ENCODE peak calls at places on chromosomes 4 and X, in six cellular contexts. H is PC-9, A is stomach, J is cardiac muscle cell, X is small intestine, R is Caco-2. P is an unnamed sample.

GRCh38 chr4:74267998-74268606 is 40.2 kb upstream of the EPGN start:
- DNase-seq in H (no peak), A (no peak), J (peak; percentile 76), X (no peak), R (no peak), P (no peak)

GRCh38 chrX:16320765-16321355 is 153.6 kb downstream of the MAGEB17 start:
- DNase-seq in H (no peak), A (no peak), J (no peak), X (no peak), R (no peak), P (no peak)

GRCh38 chrX:13469963-13470679 is 99.3 kb upstream of the EGFL6 start:
- DNase-seq in H (no peak), A (no peak), J (peak; percentile 23), X (no peak), R (no peak), P (no peak)

GRCh38 chr4:141046255-141046654 is 87.0 kb downstream of the RNF150 start:
- DNase-seq in H (no peak), A (no peak), J (peak; percentile 85), X (no peak), R (no peak), P (no peak)

GRCh38 chr4:73998040-73999011 is at the start of gene CXCL5:
- DNase-seq in H (no peak), A (peak; percentile 44), J (peak; percentile 91), X (no peak), R (no peak), P (peak; percentile 55)

GRCh38 chr4:30867427-30867826 is 147.3 kb downstream of the PCDH7 start:
- DNase-seq in H (peak; percentile 10), A (no peak), J (no peak), X (no peak), R (no peak), P (no peak)

GRCh38 chr4:39873823-39874222 is 103.9 kb downstream of the PDS5A start:
- DNase-seq in H (no peak), A (no peak), J (peak; percentile 67), X (no peak), R (no peak), P (no peak)

GRCh38 chr4:146959692-146960091 is 14.0 kb upstream of the TTC29 start:
- DNase-seq in H (no peak), A (no peak), J (no peak), X (no peak), R (no peak), P (no peak)

GRCh38 chr4:183335369-183335940 is 13.2 kb upstream of the CLDN24 start:
- DNase-seq in H (no peak), A (peak; percentile 23), J (peak; percentile 87), X (peak; percentile 52), R (no peak), P (no peak)

GRCh38 chrX:129593137-129593536 is 53.1 kb downstream of the OCRL start:
- DNase-seq in H (peak; percentile 35), A (no peak), J (peak; percentile 26), X (no peak), R (no peak), P (no peak)

GRCh38 chrX:134470013-134470412 is 10.0 kb downstream of the HPRT1 start:
- DNase-seq in H (no peak), A (no peak), J (no peak), X (no peak), R (no peak), P (no peak)

GRCh38 chr4:10746371-10747143 is 62.0 kb upstream of the CLNK start:
- DNase-seq in H (no peak), A (no peak), J (no peak), X (no peak), R (no peak), P (no peak)

GRCh38 chr4:106695846-106696245 is 327.3 kb upstream of the GIMD1 start:
- DNase-seq in H (no peak), A (no peak), J (no peak), X (no peak), R (no peak), P (no peak)

GRCh38 chr4:92251711-92252110 is 52.1 kb upstream of the GRID2 start:
- DNase-seq in H (no peak), A (no peak), J (peak; percentile 52), X (no peak), R (no peak), P (no peak)

GRCh38 chrX:69142688-69143239 is 22.5 kb downstream of the PJA1 start:
- DNase-seq in H (no peak), A (no peak), J (no peak), X (no peak), R (no peak), P (no peak)

GRCh38 chrX:3548743-3549441 is 164.6 kb downstream of the PRKX start:
- DNase-seq in H (no peak), A (no peak), J (peak; percentile 86), X (peak; percentile 40), R (no peak), P (no peak)

GRCh38 chr4:66465111-66465510 is 794.8 kb upstream of the EPHA5 start:
- DNase-seq in H (no peak), A (no peak), J (no peak), X (no peak), R (no peak), P (no peak)

GRCh38 chr4:107654694-107655093 is 65.3 kb downstream of the PAPSS1 start:
- DNase-seq in H (no peak), A (no peak), J (no peak), X (no peak), R (peak; percentile 34), P (no peak)

GRCh38 chr4:166839615-166840251 is 394.6 kb downstream of the SPOCK3 start:
- DNase-seq in H (no peak), A (no peak), J (no peak), X (no peak), R (no peak), P (no peak)

GRCh38 chr4:5051210-5051691 is at the start of gene STK32B:
- DNase-seq in H (no peak), A (peak; percentile 68), J (peak; percentile 84), X (peak; percentile 5), R (peak; percentile 38), P (no peak)

GRCh38 chr4:10097906-10098769 is 18.5 kb downstream of the WDR1 start:
- DNase-seq in H (no peak), A (no peak), J (no peak), X (no peak), R (no peak), P (no peak)

DNA sequence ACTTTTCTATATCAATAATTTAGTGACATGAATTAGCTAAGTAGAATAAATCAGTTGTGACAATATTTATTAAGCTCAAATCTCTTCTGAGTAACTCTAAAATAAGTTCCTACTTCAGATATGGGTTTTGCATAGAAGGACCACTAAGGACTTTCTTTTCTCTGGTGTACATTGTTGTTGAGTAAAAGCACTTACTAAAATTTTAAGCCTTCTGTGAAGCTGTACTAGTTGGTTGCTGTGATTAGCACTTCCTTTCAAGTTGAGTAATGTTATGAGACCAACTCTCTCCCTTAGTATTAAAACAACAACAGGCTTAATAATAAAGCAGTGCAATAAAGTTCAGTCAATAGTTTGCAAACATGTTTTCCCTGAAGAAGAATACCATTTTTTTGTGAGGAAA is 667.4 kb upstream of the NDST4 start:
- DNase-seq in H (no peak), A (no peak), J (no peak), X (no peak), R (no peak), P (no peak)
- H3K4me1 ChIP-seq in H (no peaks in the 10 kb centered on the region), A (no peaks in the 10 kb centered on the region), J (no peaks in the 10 kb centered on the region), X (no peaks in the 10 kb centered on the region), R (no peaks in the 10 kb centered on the region), P (no peaks in the 10 kb centered on the region)

DNA sequence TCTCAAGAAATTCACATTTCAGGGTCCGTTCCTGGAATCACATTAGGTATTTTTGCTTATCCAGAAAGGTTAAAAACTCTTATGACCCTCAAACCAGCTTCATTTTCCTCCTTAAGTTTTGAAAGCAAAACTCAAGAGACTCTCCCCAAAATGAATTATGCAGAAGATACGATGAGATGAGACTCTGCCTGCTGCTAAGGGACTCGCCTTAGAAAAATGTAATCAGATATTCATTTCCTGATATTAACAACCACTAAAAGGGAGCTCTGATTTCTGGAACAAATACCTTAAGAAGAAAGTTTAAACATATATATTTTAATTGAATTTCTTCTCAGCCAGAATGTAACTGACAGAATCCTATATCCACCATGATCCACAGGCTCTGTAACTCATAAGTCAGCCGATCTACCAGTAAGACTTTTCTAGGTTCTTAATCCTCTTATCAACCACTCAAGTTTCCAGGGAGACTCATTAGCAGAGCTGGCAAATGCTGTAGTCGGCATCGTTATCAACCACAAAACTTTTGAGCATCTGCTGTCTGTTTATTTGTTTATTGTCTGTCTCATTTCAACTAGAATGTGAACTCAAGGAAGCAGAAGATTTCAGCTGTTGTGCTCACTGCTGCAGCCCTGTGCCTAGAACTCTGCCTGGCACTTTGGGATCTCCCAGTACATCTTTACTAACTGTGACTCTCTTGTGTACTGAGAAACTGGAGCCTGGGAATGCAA is 112.5 kb downstream of the LDB2 start:
- DNase-seq in H (no peak), A (no peak), J (peak; percentile 35), X (no peak), R (no peak), P (no peak)
- H3K4me1 ChIP-seq in H (no peaks in the 10 kb centered on the region), A (no peaks in the 10 kb centered on the region), J (peaks cover 6% of the 10 kb centered on the region), X (no peaks in the 10 kb centered on the region), R (no peaks in the 10 kb centered on the region), P (no peaks in the 10 kb centered on the region)

GRCh38 chr4:7804759-7805385 is 134.8 kb downstream of the AFAP1 start:
- DNase-seq in H (no peak), A (no peak), J (no peak), X (no peak), R (no peak), P (no peak)

GRCh38 chr4:7806724-7807123 is 132.9 kb downstream of the AFAP1 start:
- DNase-seq in H (no peak), A (no peak), J (no peak), X (no peak), R (no peak), P (no peak)

GRCh38 chr4:7806080-7806630 is 133.5 kb downstream of the AFAP1 start:
- DNase-seq in H (no peak), A (peak; percentile 73), J (peak; percentile 95), X (no peak), R (peak; percentile 20), P (no peak)

GRCh38 chr4:7803992-7804758 is 135.5 kb downstream of the AFAP1 start:
- DNase-seq in H (peak; percentile 76), A (peak; percentile 88), J (peak; percentile 88), X (peak; percentile 77), R (peak; percentile 87), P (peak; percentile 79)

GRCh38 chr4:7805533-7806079 is 134.1 kb downstream of the AFAP1 start:
- DNase-seq in H (peak; percentile 85), A (peak; percentile 93), J (peak; percentile 98), X (no peak), R (peak; percentile 75), P (peak; percentile 59)
- H3K4me1 ChIP-seq in H (peaks cover 25% of the 10 kb centered on the region), A (peaks cover 41% of the 10 kb centered on the region), J (peaks cover 29% of the 10 kb centered on the region), X (peaks cover 2% of the 10 kb centered on the region), R (peaks cover 27% of the 10 kb centered on the region), P (peaks cover 12% of the 10 kb centered on the region)

GRCh38 chr4:41985151-41985550 is 3.6 kb downstream of the DCAF4L1 start:
- DNase-seq in H (no peak), A (no peak), J (no peak), X (no peak), R (no peak), P (no peak)

GRCh38 chr4:41982716-41983115 is 1.2 kb downstream of the DCAF4L1 start:
- DNase-seq in H (no peak), A (no peak), J (no peak), X (no peak), R (no peak), P (no peak)

GRCh38 chr4:41977709-41978108 is 3.8 kb upstream of the DCAF4L1 start:
- DNase-seq in H (no peak), A (no peak), J (peak; percentile 29), X (no peak), R (no peak), P (no peak)

GRCh38 chr4:41976775-41977516 is 4.6 kb upstream of the DCAF4L1 start:
- DNase-seq in H (no peak), A (no peak), J (no peak), X (peak; percentile 13), R (no peak), P (no peak)

GRCh38 chr4:41981456-41981855 is at the start of gene DCAF4L1:
- DNase-seq in H (no peak), A (no peak), J (no peak), X (no peak), R (no peak), P (no peak)
- H3K4me1 ChIP-seq in H (no peaks in the 10 kb centered on the region), A (no peaks in the 10 kb centered on the region), J (no peaks in the 10 kb centered on the region), X (no peaks in the 10 kb centered on the region), R (no peaks in the 10 kb centered on the region), P (peaks cover 13% of the 10 kb centered on the region)